ENCODE peak calls at places on chromosomes 2 and 18, in four cellular contexts. L, E, C and M are unnamed samples.
A peak's percentile ranks its signal among the peaks of the same experiment; 100 is the strongest.

GRCh38 chr2:16664809-16665745 is 557 bp downstream of the CYRIA start:
- DNase-seq in C (peak; percentile 17), E (no peak), L (no peak), M (peak; percentile 65)

GRCh38 chr2:101540518-101540917 is 65.6 kb upstream of the RFX8 start:
- DNase-seq in C (peak; percentile 91), L (no peak), E (no peak), M (no peak)

GRCh38 chr2:3959372-3959771 is 256.0 kb downstream of the DCDC2C start:
- DNase-seq in E (no peak), L (no peak), C (peak; percentile 56), M (no peak)

GRCh38 chr2:38535745-38536506 is 66.8 kb downstream of the HNRNPLL start:
- DNase-seq in C (peak; percentile 61), E (peak; percentile 93), L (peak; percentile 79), M (peak; percentile 87)

GRCh38 chr2:24449348-24449747 is 41.7 kb upstream of the NCOA1 start:
- DNase-seq in C (no peak), E (no peak), L (no peak), M (no peak)

GRCh38 chr2:86703704-86704370 is 16.3 kb upstream of the RMND5A start:
- DNase-seq in C (peak; percentile 94), E (no peak), L (no peak), M (peak; percentile 30)

GRCh38 chr2:27308359-27308875 is at the start of gene UCN:
- DNase-seq in L (peak; percentile 57), E (no peak), C (no peak), M (peak; percentile 73)

GRCh38 chr2:44470151-44470550 is 108.4 kb downstream of the CAMKMT start:
- DNase-seq in E (no peak), C (no peak), L (no peak), M (no peak)

GRCh38 chr2:11949732-11950503 is 203.5 kb downstream of the LPIN1 start:
- DNase-seq in L (no peak), C (no peak), E (no peak), M (no peak)

GRCh38 chr2:176160251-176161040 is 3.3 kb downstream of the HOXD3 start:
- DNase-seq in E (no peak), C (no peak), L (no peak), M (no peak)

GRCh38 chr18:54388203-54389142 is 30.8 kb downstream of the C18orf54 start:
- DNase-seq in C (peak; percentile 64), L (no peak), E (no peak), M (peak; percentile 14)

GRCh38 chr2:128447538-128447885 is 128.8 kb upstream of the HS6ST1 start:
- DNase-seq in C (no peak), E (no peak), L (no peak), M (no peak)

GRCh38 chr2:85433511-85434089 is 15.1 kb downstream of the SH2D6 start:
- DNase-seq in L (peak; percentile 72), C (peak; percentile 81), E (peak; percentile 88), M (peak; percentile 70)

GRCh38 chr18:59881728-59882685 is 17.8 kb upstream of the PMAIP1 start:
- DNase-seq in L (no peak), E (no peak), C (peak; percentile 75), M (no peak)

GRCh38 chr2:1222062-1222461 is 191.2 kb upstream of the TPO start:
- DNase-seq in C (no peak), E (no peak), L (no peak), M (no peak)

GRCh38 chr2:127619901-127620705 is 25.9 kb upstream of the GPR17 start:
- DNase-seq in L (peak; percentile 17), C (no peak), E (no peak), M (no peak)

GRCh38 chr2:17373736-17374135 is 144.5 kb downstream of the RAD51AP2 start:
- DNase-seq in L (no peak), E (no peak), C (no peak), M (no peak)

GRCh38 chr2:28997237-28997846 is 16.2 kb downstream of the TOGARAM2 start:
- DNase-seq in C (no peak), E (no peak), L (no peak), M (peak; percentile 48)

GRCh38 chr2:67158718-67159117 is 238.4 kb upstream of the ETAA1 start:
- DNase-seq in C (no peak), E (no peak), L (no peak), M (no peak)

DNA sequence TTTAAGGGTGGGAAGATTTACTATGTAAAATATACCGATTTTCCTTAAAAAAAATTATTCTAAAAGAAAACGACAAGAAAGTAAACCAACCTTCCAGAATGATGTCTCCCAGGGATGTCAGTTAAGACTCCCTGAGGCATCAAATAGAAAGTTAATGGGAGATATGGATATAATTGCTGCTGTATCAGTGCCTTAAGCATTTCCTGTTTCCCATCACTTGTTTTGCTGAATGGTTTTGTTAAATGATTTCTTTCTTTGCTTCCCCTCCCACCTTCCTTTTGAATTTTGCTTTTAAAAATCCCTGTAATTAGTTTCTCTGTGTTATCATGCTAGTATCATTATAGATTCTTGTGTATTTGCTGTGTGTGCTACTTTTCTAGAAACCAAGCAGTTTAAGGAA is 154.3 kb upstream of the CWC22 start:
- DNase-seq in C (no peak), L (no peak), E (no peak), M (no peak)
- H3K4me1 ChIP-seq in C (no peaks in the 10 kb centered on the region), L (no peaks in the 10 kb centered on the region), E (no peaks in the 10 kb centered on the region), M (no peaks in the 10 kb centered on the region)

DNA sequence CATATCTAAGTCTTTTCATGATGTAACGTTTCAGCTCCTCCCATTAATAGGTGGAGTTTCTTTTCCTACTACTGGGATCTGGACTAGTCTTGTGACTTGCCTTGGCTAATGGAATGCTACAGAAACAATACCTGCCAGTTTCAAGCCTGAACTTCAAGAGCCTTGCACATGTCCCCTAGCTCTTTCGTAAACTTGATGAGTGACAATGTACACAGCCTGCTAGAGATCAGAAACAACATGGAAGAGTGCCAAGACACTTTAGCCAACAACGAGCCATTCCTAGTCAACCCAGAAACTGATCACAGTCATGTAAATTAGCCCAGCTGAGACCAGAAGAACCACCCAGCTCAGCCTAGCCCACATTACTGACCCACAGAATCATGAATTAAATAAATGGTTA is 24.8 kb upstream of the STK39 start:
- DNase-seq in L (no peak), E (no peak), C (peak; percentile 65), M (no peak)
- H3K4me1 ChIP-seq in L (no peaks in the 10 kb centered on the region), E (no peaks in the 10 kb centered on the region), C (no peaks in the 10 kb centered on the region), M (no peaks in the 10 kb centered on the region)

DNA sequence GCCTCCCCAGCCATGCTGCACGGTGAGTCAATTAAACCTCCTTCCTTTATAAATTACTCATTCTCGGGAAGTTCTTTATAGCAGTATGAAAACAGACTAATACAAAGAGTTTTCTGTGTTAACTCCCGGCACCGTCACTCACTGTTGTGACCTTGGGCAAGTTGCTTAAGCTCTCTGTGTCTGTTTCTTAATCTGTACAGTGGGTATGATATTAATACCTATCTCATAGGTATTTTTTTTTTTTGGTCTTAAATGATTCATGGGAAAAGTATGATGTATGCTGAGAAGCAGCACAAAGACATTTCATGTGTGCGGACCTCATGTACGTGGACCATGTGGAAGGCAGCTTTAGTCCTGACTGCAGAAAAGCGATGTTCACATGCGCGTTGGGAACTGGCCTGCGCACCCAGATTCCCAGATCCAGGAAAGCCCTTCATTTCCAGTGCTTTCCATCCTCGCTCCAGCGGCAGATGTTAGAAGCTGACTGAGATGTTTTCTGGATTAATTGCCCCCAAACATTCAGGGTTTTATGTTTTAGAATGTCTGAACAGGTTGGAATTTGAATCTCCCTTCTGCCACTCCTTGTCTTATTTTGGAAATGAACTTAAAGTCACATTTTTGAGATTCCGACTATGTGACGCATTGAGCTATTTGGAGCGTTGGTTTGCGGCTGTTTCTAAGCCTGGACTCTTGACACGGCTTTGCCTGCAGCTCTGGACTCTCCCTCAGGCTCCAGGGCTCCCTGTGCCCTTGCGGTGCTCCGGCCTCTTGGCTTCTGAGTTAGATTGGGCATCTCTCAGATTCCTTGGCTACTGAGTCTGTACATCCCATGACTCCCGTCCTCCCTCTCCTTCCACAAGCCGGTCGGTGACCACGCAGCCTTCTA is 61.4 kb downstream of the SLC4A3 start:
- DNase-seq in E (no peak), L (no peak), C (peak; percentile 92), M (peak; percentile 57)
- H3K4me1 ChIP-seq in E (no peaks in the 10 kb centered on the region), L (no peaks in the 10 kb centered on the region), C (peaks cover 64% of the 10 kb centered on the region), M (no peaks in the 10 kb centered on the region)

DNA sequence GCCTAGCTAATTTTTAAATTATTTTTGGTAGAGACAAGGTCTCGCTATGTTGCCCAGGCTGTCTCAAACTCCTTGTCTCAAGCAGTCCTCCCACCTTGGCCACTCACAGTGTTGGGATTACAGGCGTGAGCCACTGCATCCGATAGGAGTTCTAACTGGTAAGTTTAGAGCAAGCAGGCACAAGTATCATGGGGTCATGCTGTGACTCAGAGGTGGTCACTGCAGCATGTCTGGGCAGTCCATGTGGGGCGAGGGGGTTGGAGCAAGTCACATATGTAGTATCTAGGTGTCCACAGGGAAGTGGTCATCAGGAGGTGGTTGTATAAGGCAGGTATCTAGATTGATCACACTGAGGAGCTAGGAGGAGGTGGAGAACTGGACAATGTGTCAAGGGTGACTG is 22.7 kb upstream of the STARD7 start:
- DNase-seq in L (no peak), E (no peak), C (no peak), M (no peak)
- H3K4me1 ChIP-seq in L (no peaks in the 10 kb centered on the region), E (no peaks in the 10 kb centered on the region), C (no peaks in the 10 kb centered on the region), M (no peaks in the 10 kb centered on the region)

GRCh38 chr2:137287934-137288639 is 522.7 kb downstream of the THSD7B start:
- DNase-seq in C (no peak), L (no peak), E (no peak), M (no peak)
- H3K4me1 ChIP-seq in C (no peaks in the 10 kb centered on the region), L (no peaks in the 10 kb centered on the region), E (no peaks in the 10 kb centered on the region), M (no peaks in the 10 kb centered on the region)

DNA sequence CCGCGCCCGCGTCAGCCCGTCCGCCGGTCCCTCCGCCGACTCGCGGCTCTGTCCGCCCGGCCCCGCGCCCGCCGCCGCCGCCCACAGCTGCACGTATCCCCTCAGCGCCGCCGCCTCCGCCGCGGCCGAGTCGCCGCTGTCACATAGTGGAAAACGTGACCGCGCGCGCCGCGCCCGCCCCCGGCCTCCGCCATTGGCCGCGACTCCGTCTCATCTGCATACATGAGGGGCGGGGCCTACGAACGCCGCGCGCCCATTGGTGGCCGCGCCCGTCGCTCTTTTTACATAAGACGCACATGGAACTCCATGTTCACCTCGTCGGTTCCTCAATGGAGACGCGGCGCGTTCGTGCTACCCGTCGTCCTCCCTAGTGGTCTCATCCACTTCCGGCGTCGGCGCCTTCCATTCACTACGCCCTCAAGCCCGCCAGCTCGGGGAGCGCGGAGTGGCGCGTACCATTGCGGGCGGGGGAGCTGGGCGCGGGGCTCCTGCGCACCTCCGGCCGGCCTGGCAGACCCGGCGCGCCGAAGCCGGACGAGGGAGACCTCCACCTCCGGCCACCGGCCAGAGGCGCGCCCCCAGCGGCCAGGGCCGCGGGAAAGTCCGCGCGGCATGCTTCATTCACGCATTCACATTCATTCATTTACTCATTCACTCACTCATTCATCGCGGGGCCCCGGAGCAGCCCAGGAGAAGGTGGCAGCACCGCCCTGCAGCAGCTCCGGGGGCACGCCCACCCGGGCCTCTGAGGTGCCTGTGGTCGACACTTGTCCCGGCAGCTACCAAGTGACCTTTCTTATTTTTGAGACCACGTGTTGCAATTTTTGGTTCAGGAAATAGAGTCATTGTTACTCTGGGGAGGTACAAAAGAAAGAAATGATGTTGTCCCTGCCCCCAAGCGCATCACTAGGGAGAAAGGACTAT is 502 bp upstream of the PER2 start:
- DNase-seq in E (peak; percentile 98), C (peak; percentile 96), L (peak; percentile 98), M (peak; percentile 98)
- H3K4me1 ChIP-seq in E (peaks cover 32% of the 10 kb centered on the region), C (peaks cover 55% of the 10 kb centered on the region), L (peaks cover 14% of the 10 kb centered on the region), M (peaks cover 23% of the 10 kb centered on the region)